ENCODE peak calls at places on chromosomes 12 and 14, in five cellular contexts. N is cardiac muscle cell, A is PC-3, L is trophoblast cell, O is suprapubic skin. T is an unnamed sample.

GRCh38 chr12:124390442-124391116 is 95.7 kb downstream of the RFLNA start:
- DNase-seq in O (no peak), L (peak), A (peak), N (peak), T (no peak)

GRCh38 chr14:65335548-65335947 is 77.0 kb upstream of the FUT8 start:
- DNase-seq in L (no peak), N (no peak), A (no peak), O (no peak), T (no peak)

GRCh38 chr14:59020382-59020781 is 168.1 kb upstream of the DAAM1 start:
- DNase-seq in N (peak), A (peak), O (no peak), L (peak), T (no peak)

GRCh38 chr14:77140937-77141591 is 527 bp downstream of the ZDHHC22 start:
- DNase-seq in L (no peak), A (peak), N (peak), O (no peak), T (no peak)

GRCh38 chr12:65565601-65566560 is 258.4 kb upstream of the HMGA2 start:
- DNase-seq in O (no peak), A (peak), N (peak), L (peak), T (no peak)

GRCh38 chr14:77691259-77691658 is 16.6 kb downstream of the ALKBH1 start:
- DNase-seq in O (no peak), N (no peak), L (no peak), A (no peak), T (no peak)

GRCh38 chr12:12039897-12040296 is 30.8 kb upstream of the BCL2L14 start:
- DNase-seq in O (no peak), N (no peak), A (no peak), L (no peak), T (no peak)

GRCh38 chr12:108193922-108194321 is 64.8 kb downstream of the WSCD2 start:
- DNase-seq in N (peak), O (no peak), A (peak), L (no peak), T (no peak)

GRCh38 chr12:64915242-64915641 is 90.8 kb downstream of the TBC1D30 start:
- DNase-seq in O (no peak), L (no peak), A (no peak), N (no peak), T (no peak)

GRCh38 chr12:104060791-104061190 is 3.5 kb upstream of the HCFC2 start:
- DNase-seq in N (no peak), O (no peak), L (peak), A (peak), T (no peak)

GRCh38 chr14:54221971-54222370 is 174.8 kb upstream of the CDKN3 start:
- DNase-seq in N (no peak), O (no peak), A (no peak), L (no peak), T (no peak)

GRCh38 chr14:57991353-57991752 is 125.5 kb upstream of the SLC35F4 start:
- DNase-seq in L (no peak), A (no peak), N (no peak), O (no peak), T (no peak)

GRCh38 chr12:58443981-58444371 is 476.3 kb downstream of the LRIG3 start:
- DNase-seq in N (peak), L (no peak), A (no peak), O (no peak), T (no peak)

GRCh38 chr12:79127268-79127895 is 262.8 kb downstream of the SYT1 start:
- DNase-seq in O (no peak), L (peak), N (peak), A (peak), T (no peak)

GRCh38 chr14:50920482-50921225 is 23.6 kb downstream of the PYGL start:
- DNase-seq in A (peak), N (peak), O (no peak), L (peak), T (no peak)

GRCh38 chr14:30138517-30138916 is 210.9 kb upstream of the PRKD1 start:
- DNase-seq in O (no peak), N (no peak), L (no peak), A (no peak), T (no peak)

GRCh38 chr14:53953002-53953827 is 3.4 kb downstream of the BMP4 start:
- DNase-seq in A (peak), L (peak), O (peak), N (peak), T (peak)

GRCh38 chr12:8088574-8088973 is 6.5 kb downstream of the NECAP1 start:
- DNase-seq in A (no peak), O (no peak), N (no peak), L (no peak), T (no peak)

DNA sequence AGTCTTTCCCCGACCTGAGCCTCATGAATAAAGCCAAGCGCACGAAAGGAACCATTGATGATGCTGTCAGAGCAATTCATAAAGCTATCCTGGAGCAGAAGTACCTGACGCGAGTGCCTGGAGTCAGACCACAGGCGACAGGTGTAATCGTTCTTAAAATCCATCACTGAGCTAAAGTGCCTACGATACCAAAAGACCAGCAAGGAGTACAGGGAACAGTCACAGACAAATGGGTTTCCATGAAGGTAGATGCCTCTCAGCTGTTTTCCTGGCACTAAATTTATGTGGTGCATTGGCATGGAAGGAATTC is 1.4 kb upstream of the PCED1B start:
- DNase-seq in O (no peak), A (no peak), L (no peak), N (no peak), T (no peak)
- H3K4me3 ChIP-seq in O (peak), A (peak), L (no peak), N (no peak), T (peak)

GRCh38 chr12:26884765-26885576 is 52.0 kb upstream of the ITPR2 start:
- DNase-seq in L (peak), A (peak), N (peak), O (peak), T (peak)
- H3K4me3 ChIP-seq in L (no peak), A (peak), N (no peak), O (no peak), T (no peak)

GRCh38 chr14:67411820-67412421 is at the start of gene PLEK2:
- DNase-seq in A (peak), L (no peak), O (peak), N (peak), T (peak)

GRCh38 chr14:67409461-67409860 is 2.5 kb downstream of the PLEK2 start:
- DNase-seq in L (no peak), N (no peak), A (no peak), O (peak), T (no peak)

GRCh38 chr14:67410313-67410712 is 1.7 kb downstream of the PLEK2 start:
- DNase-seq in L (no peak), A (no peak), N (no peak), O (peak), T (no peak)

GRCh38 chr14:67413806-67414769 is 2.1 kb upstream of the PLEK2 start:
- DNase-seq in N (peak), A (peak), O (no peak), L (no peak), T (no peak)

DNA sequence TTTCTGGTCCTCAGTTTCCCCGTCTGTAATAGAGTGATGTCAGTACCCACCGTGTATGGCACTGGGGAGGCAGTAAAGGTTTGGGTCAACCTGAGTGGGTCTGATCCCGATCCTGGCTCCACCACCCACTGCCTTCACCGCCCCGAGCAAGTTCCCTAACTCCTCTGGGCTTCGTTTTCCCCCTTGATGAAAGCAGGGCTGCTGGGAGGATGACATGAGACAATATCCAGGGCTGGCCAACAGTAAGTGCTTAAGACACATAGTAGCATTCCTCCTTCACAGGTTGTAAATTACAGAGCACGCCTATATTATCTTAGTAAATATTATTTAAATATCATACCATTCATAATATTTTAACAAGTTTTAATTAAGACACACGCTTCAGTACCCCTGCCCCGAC is 590 bp downstream of the PLEK2 start:
- DNase-seq in L (no peak), O (no peak), N (no peak), A (peak), T (no peak)
- H3K4me3 ChIP-seq in L (peak), O (peak), N (peak), A (peak), T (peak)

DNA sequence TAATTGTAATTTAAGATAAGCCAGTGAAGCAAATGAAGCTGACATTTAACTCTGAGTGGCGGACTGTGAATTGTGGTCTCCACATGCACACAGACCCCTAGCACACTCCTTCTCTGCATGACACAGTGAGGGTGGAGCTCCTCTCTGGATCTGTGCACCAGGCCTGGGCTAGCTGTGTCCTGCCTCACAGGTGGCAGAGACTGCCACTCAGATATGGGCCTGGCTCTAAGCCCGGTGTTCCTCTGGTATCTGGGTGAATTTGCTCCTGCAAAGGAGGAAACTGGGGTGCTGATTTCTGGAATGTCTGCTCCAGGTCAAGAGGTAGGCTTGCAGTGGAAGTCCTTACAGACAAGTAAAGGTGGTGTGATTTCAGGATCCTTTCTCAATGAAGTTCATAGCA is 282.4 kb downstream of the FOXN3 start:
- DNase-seq in L (no peak), N (no peak), O (no peak), A (no peak), T (no peak)
- H3K4me3 ChIP-seq in L (no peak), N (no peak), O (no peak), A (no peak), T (no peak)

DNA sequence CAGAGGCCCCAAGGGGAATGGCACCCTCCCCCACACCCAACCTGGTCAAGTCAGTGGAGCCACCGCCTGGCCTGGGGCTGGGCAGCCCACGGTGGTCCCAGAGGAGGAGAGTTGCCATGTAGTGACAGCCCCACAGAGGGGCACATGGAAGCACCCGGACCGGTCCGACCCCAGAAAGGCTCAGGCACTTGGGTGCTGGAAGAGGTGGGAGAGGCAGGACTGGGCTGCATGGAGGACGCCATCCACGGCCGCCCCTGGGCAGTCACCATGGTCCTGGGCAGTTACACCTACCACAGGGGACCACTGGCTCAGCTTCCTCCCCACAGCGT is 37.9 kb upstream of the TMEM179 start:
- DNase-seq in N (no peak), A (no peak), L (no peak), O (no peak), T (no peak)
- H3K4me3 ChIP-seq in N (no peak), A (no peak), L (no peak), O (no peak), T (no peak)

GRCh38 chr12:110279561-110279960 is 1.5 kb upstream of the ATP2A2 start:
- DNase-seq in N (no peak), O (no peak), L (no peak), A (no peak), T (no peak)
- H3K4me3 ChIP-seq in N (peak), O (no peak), L (no peak), A (no peak), T (no peak)

GRCh38 chr12:114480309-114481199 is 74.6 kb upstream of the TBX5 start:
- DNase-seq in O (peak), A (no peak), N (peak), L (no peak), T (no peak)

GRCh38 chr12:114483996-114484395 is 78.1 kb upstream of the TBX5 start:
- DNase-seq in L (no peak), N (no peak), A (no peak), O (no peak), T (no peak)

GRCh38 chr12:114479831-114480230 is 73.9 kb upstream of the TBX5 start:
- DNase-seq in L (no peak), N (peak), A (no peak), O (no peak), T (no peak)

GRCh38 chr12:114478891-114479290 is 72.9 kb upstream of the TBX5 start:
- DNase-seq in O (no peak), A (no peak), L (no peak), N (no peak), T (no peak)

DNA sequence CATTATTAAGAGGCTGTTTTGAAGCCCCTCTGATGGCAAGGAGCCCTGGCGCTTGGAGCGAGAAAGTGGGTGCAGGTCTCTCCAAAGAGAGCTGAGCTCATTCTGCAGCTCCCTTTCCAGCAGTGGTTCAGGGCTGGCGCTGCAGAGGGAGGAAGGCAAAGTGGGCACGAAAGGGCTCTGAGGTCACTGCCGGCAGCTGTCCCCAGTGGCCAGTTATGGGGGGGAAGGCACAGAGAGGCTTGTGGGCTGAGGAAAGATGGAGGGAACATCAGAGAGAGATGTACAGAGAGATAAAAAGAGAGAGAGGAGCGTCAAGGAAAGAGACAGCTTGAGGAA is 75.2 kb upstream of the TBX5 start:
- DNase-seq in N (no peak), L (no peak), O (no peak), A (no peak), T (no peak)
- H3K4me3 ChIP-seq in N (peak), L (no peak), O (peak), A (no peak), T (no peak)

GRCh38 chr14:71553779-71554178 is 378.4 kb upstream of the RGS6 start:
- DNase-seq in N (no peak), O (no peak), A (no peak), L (no peak), T (no peak)

GRCh38 chr14:71554323-71554722 is 377.9 kb upstream of the RGS6 start:
- DNase-seq in N (no peak), A (no peak), O (no peak), L (no peak), T (no peak)

GRCh38 chr14:71556730-71557129 is 375.5 kb upstream of the RGS6 start:
- DNase-seq in A (no peak), O (no peak), L (no peak), N (no peak), T (no peak)

GRCh38 chr14:71555654-71556559 is 376.3 kb upstream of the RGS6 start:
- DNase-seq in N (peak), A (no peak), L (no peak), O (no peak), T (no peak)

DNA sequence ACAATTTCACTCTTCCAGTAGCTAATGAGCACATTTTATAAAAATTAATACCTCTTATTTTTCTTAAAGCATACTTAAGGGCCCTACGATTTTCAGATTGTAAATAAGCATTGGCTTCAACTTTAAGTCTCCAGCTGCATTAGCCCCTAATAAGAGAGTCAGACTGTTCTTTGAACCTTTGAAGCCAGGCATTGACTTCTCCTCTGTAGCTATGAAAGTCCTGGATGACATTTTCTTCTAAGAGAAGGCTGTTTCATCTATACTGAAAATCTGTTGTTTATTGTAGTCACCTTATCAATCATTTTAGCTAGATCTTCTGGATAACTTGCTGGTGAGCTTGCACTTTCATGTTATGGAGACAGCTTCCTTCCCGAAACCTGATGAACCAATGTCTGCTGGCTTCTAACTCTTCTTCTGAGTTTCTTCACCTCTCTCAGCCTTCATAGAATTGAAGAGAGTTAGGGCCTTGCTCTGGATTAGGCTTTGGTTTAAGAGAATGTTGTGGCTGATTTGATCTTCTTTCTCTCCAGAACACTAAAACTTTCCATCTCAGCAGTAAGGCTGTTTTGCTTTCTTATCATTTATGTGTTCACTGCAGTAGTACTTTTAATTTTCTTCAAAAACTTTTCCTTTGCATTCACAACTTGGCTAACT is 377.1 kb upstream of the RGS6 start:
- DNase-seq in O (no peak), A (no peak), N (no peak), L (no peak), T (no peak)
- H3K4me3 ChIP-seq in O (no peak), A (no peak), N (no peak), L (no peak), T (no peak)

GRCh38 chr12:70364695-70365397 is 1.2 kb upstream of the KCNMB4 start:
- DNase-seq in O (no peak), N (no peak), A (no peak), L (no peak), T (no peak)
- H3K4me3 ChIP-seq in O (peak), N (peak), A (peak), L (no peak), T (peak)